ENCODE peak calls at places on chromosomes 6 and 20, in seven cellular contexts. M is BJ; E is Calu3; I is CD8-positive, alpha-beta T cell; F is lower lobe of right lung; J is coronary artery; S is PC-9. B is an unnamed sample.

GRCh38 chr6:133390168-133390567 is 149.0 kb downstream of the EYA4 start:
- DNase-seq in I (no peak), F (no peak), S (no peak), J (no peak), E (no peak), M (no peak), B (no peak)

GRCh38 chr6:131096786-131097185 is 33.7 kb upstream of the EPB41L2 start:
- DNase-seq in F (no peak), J (no peak), I (no peak), E (no peak), S (no peak), M (no peak), B (no peak)

GRCh38 chr20:8213270-8213669 is 81.2 kb downstream of the PLCB1 start:
- DNase-seq in J (no peak), E (no peak), M (no peak), S (no peak), I (no peak), F (no peak), B (no peak)

GRCh38 chr20:4123537-4124225 is 108.3 kb upstream of the RNF24 start:
- DNase-seq in F (no peak), E (no peak), S (no peak), I (no peak), M (no peak), J (no peak), B (no peak)

GRCh38 chr6:34919651-34920050 is 30.6 kb downstream of the ANKS1A start:
- DNase-seq in E (no peak), I (no peak), S (no peak), J (no peak), F (no peak), M (no peak), B (no peak)

GRCh38 chr6:106870069-106870468 is 104.5 kb downstream of the CD24 start:
- DNase-seq in F (no peak), S (peak; percentile 60), E (peak; percentile 47), J (no peak), I (no peak), M (peak; percentile 61), B (peak; percentile 39)

GRCh38 chr20:4781211-4781610 is 59.5 kb downstream of the PRND start:
- DNase-seq in F (no peak), I (no peak), M (no peak), E (no peak), S (no peak), J (no peak), B (no peak)

GRCh38 chr20:10621159-10621558 is 52.6 kb downstream of the JAG1 start:
- DNase-seq in E (no peak), I (no peak), J (no peak), F (no peak), M (no peak), S (no peak), B (no peak)

GRCh38 chr6:147507162-147508072 is 1.1 kb upstream of the SAMD5 start:
- DNase-seq in M (no peak), F (peak; percentile 46), J (no peak), S (peak; percentile 9), I (no peak), E (peak; percentile 2), B (peak; percentile 51)

GRCh38 chr20:59680148-59680650 is 75.9 kb downstream of the PHACTR3 start:
- DNase-seq in J (peak; percentile 22), F (no peak), M (no peak), S (no peak), E (no peak), I (no peak), B (no peak)

GRCh38 chr6:140602843-140603242 is 1228.4 kb upstream of the CITED2 start:
- DNase-seq in E (no peak), J (no peak), S (no peak), I (no peak), F (no peak), M (no peak), B (no peak)

GRCh38 chr20:48635791-48636267 is 192.0 kb downstream of the PREX1 start:
- DNase-seq in S (peak; percentile 77), M (no peak), I (peak; percentile 52), F (peak; percentile 66), J (no peak), E (peak; percentile 85), B (peak; percentile 51)

GRCh38 chr6:56491606-56492328 is 150.9 kb downstream of the DST start:
- DNase-seq in E (no peak), F (no peak), S (no peak), M (no peak), I (no peak), J (no peak), B (peak; percentile 56)

GRCh38 chr6:39980839-39981580 is 46.7 kb upstream of the MOCS1 start:
- DNase-seq in S (peak; percentile 12), M (no peak), F (no peak), J (peak; percentile 49), E (peak; percentile 48), I (no peak), B (peak; percentile 63)

GRCh38 chr6:116263353-116263752 is 9.5 kb upstream of the TSPYL4 start:
- DNase-seq in M (no peak), S (no peak), J (no peak), E (no peak), I (no peak), F (no peak), B (no peak)

GRCh38 chr6:116266803-116267202 is 12.9 kb downstream of the TSPYL1 start:
- DNase-seq in E (no peak), I (no peak), M (no peak), S (no peak), F (no peak), J (no peak), B (no peak)

GRCh38 chr6:116267879-116268588 is 11.7 kb downstream of the TSPYL1 start:
- DNase-seq in S (no peak), I (no peak), J (no peak), F (no peak), E (no peak), M (no peak), B (no peak)

GRCh38 chr6:116268589-116269293 is 11.0 kb downstream of the TSPYL1 start:
- DNase-seq in E (peak; percentile 16), F (no peak), J (no peak), M (peak; percentile 29), I (no peak), S (no peak), B (peak; percentile 82)

GRCh38 chr6:116265081-116265829 is 11.4 kb upstream of the TSPYL4 start:
- DNase-seq in J (no peak), M (no peak), I (no peak), F (no peak), S (peak; percentile 34), E (no peak), B (peak; percentile 50)
- TF ChIP-seq CTCF in J (no peak), M (no peak), I (no peak), F (no peak), S (no peak), E (no peak), B (no peak)

GRCh38 chr6:145886228-145886956 is 71.8 kb upstream of the FBXO30 start:
- DNase-seq in F (no peak), E (no peak), J (no peak), M (no peak), I (no peak), S (no peak), B (no peak)

GRCh38 chr6:145891565-145891964 is 72.6 kb downstream of the SHPRH start:
- DNase-seq in F (no peak), E (no peak), J (no peak), S (no peak), M (no peak), I (no peak), B (no peak)

GRCh38 chr6:145890422-145890821 is 73.7 kb downstream of the SHPRH start:
- DNase-seq in I (no peak), M (no peak), E (no peak), F (no peak), J (no peak), S (no peak), B (no peak)

GRCh38 chr6:145891126-145891525 is 73.0 kb downstream of the SHPRH start:
- DNase-seq in M (peak; percentile 62), F (no peak), E (no peak), I (no peak), J (no peak), S (no peak), B (no peak)

DNA sequence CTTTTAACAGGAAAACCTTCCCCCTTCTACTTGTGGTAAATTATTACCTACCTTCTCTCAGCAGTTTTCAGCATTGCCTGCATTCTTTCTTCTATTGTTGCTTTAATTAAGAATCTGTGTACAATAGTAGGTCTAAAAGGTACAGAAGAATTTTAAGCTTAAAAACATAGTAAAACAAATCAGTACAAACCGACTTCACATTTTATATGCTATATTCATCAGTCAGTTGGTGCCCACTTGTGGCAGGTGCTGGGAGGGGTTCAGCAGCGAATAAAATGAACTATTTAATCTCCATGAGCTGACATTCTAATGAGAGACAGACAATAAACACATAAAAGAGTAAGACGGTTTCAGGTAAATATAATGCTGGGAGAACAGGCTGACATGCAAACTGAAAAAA is 73.4 kb upstream of the FBXO30 start:
- DNase-seq in M (no peak), F (no peak), J (no peak), I (peak; percentile 2), S (peak; percentile 10), E (peak; percentile 1), B (peak; percentile 10)
- TF ChIP-seq CTCF in M (peak; percentile 56), F (peak; percentile 27), J (peak; percentile 59), I (peak; percentile 25), S (peak; percentile 40), E (no peak), B (peak; percentile 28)

DNA sequence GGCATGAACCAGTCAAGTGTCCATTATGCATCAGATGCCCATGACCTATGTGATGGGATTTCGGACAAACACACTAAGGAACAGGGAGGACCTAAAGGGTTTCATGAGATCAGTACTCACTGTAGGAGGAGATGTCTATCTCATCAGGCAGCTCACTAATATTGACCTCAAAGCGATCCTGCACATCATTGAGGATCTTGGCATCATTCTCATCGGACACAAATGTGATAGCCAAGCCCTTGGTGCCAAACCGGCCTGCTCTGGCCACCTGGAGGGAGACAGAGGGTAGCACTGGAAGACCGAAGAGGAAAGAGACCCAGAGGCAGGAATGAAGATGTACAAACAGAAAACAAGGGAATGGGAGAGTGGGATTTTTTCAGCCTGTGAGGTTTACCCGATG is 1.9 kb downstream of the MCCD1 start:
- DNase-seq in S (no peak), I (no peak), M (no peak), J (no peak), F (no peak), E (no peak), B (no peak)
- TF ChIP-seq CTCF in S (no peak), I (no peak), M (no peak), J (no peak), F (no peak), E (no peak), B (no peak)

GRCh38 chr20:63234693-63235398 is 859 bp upstream of the BIRC7 start:
- DNase-seq in I (no peak), J (no peak), F (no peak), E (peak; percentile 85), M (no peak), S (peak; percentile 65), B (peak; percentile 59)
- TF ChIP-seq CTCF in I (peak; percentile 47), J (no peak), F (peak; percentile 17), E (peak; percentile 76), M (peak; percentile 55), S (peak; percentile 79), B (peak; percentile 51)

B was measured in MCF 10A.